ENCODE peak calls at places on chromosomes 4 and X, in seven cellular contexts. Z is SW 1271, D is caudate nucleus, T is T-helper 2 cell, R is adrenal gland, A is thoracic aorta, O is endothelial cell of umbilical vein. Q is an unnamed sample.
A peak's percentile ranks its signal among the peaks of the same experiment; 100 is the strongest.

GRCh38 chrX:130118941-130119640 is 8.8 kb upstream of the ELF4 start:
- DNase-seq in O (no peak), T (no peak), Z (no peak), R (no peak), A (no peak), D (no peak), Q (no peak)

GRCh38 chrX:22163306-22163705 is 109.4 kb upstream of the CBLL2 start:
- DNase-seq in T (no peak), A (no peak), R (no peak), Z (no peak), D (no peak), O (no peak), Q (no peak)

GRCh38 chr4:185142911-185143595 is at the start of gene SLC25A4:
- DNase-seq in Z (peak; percentile 45), D (peak; percentile 87), T (peak; percentile 49), O (peak; percentile 77), A (peak; percentile 41), R (peak; percentile 87), Q (peak; percentile 94)

GRCh38 chr4:4559596-4559995 is 17.7 kb upstream of the STX18 start:
- DNase-seq in R (no peak), T (no peak), Z (no peak), D (no peak), A (no peak), O (no peak), Q (no peak)

GRCh38 chr4:145557720-145558119 is 61.5 kb upstream of the MMAA start:
- DNase-seq in Z (peak; percentile 46), R (peak; percentile 65), A (no peak), T (no peak), D (peak; percentile 0), O (peak; percentile 81), Q (peak; percentile 79)

GRCh38 chr4:141884070-141884469 is 247.7 kb downstream of the IL15 start:
- DNase-seq in Z (no peak), A (no peak), O (no peak), R (no peak), D (no peak), T (no peak), Q (no peak)

GRCh38 chrX:154366666-154367055 is 7.8 kb downstream of the FLNA start:
- DNase-seq in T (no peak), O (no peak), D (no peak), A (no peak), R (no peak), Z (no peak), Q (no peak)

GRCh38 chr4:16082424-16083216 is 1.2 kb downstream of the PROM1 start:
- DNase-seq in A (no peak), Z (no peak), D (no peak), O (peak; percentile 30), R (no peak), T (no peak), Q (no peak)

GRCh38 chr4:2042207-2042946 is 16.8 kb upstream of the NAT8L start:
- DNase-seq in D (peak; percentile 59), O (no peak), T (no peak), R (peak; percentile 32), A (no peak), Z (no peak), Q (no peak)

GRCh38 chr4:100511906-100512305 is 5.9 kb downstream of the EMCN start:
- DNase-seq in O (peak; percentile 41), R (no peak), A (no peak), Z (no peak), T (no peak), D (no peak), Q (no peak)

GRCh38 chr4:189084671-189085070 is 856.0 kb upstream of the FRG1 start:
- DNase-seq in O (no peak), R (no peak), Z (no peak), A (no peak), D (no peak), T (no peak), Q (no peak)

GRCh38 chrX:119272882-119273806 is 37.1 kb downstream of the PGRMC1 start:
- DNase-seq in O (peak; percentile 19), D (no peak), T (no peak), Z (no peak), A (no peak), R (peak; percentile 30), Q (peak; percentile 70)

GRCh38 chrX:13825178-13825762 is 8.4 kb upstream of the GPM6B start:
- DNase-seq in O (no peak), R (no peak), D (no peak), Z (no peak), T (no peak), A (no peak), Q (no peak)

GRCh38 chr4:122150896-122151295 is 1.2 kb upstream of the BLTP1 start:
- DNase-seq in Z (no peak), O (no peak), D (no peak), A (no peak), R (no peak), T (no peak), Q (no peak)

GRCh38 chrX:97787849-97788248 is 904.1 kb downstream of the RPA4 start:
- DNase-seq in D (no peak), R (no peak), A (no peak), Z (no peak), T (no peak), O (no peak), Q (no peak)

GRCh38 chr4:93771640-93772411 is 56.7 kb upstream of the ATOH1 start:
- DNase-seq in Z (no peak), O (no peak), T (no peak), D (no peak), R (no peak), A (no peak), Q (no peak)

GRCh38 chr4:159016527-159017137 is 86.2 kb upstream of the RAPGEF2 start:
- DNase-seq in Z (no peak), O (no peak), R (no peak), D (no peak), A (no peak), T (no peak), Q (no peak)

GRCh38 chr4:39975488-39976089 is 2.1 kb downstream of the PDS5A start:
- DNase-seq in R (no peak), O (no peak), A (no peak), Z (no peak), T (no peak), D (no peak), Q (no peak)

GRCh38 chrX:40090961-40091360 is 6.8 kb downstream of the BCOR start:
- DNase-seq in Z (no peak), O (no peak), D (no peak), R (no peak), A (no peak), T (no peak), Q (no peak)

GRCh38 chrX:76109654-76110053 is 63.2 kb upstream of the PBDC1 start:
- DNase-seq in T (no peak), R (no peak), A (no peak), Z (no peak), D (no peak), O (no peak), Q (no peak)

GRCh38 chr4:122976111-122976510 is 53.7 kb upstream of the NUDT6 start:
- DNase-seq in A (no peak), O (no peak), T (no peak), R (no peak), Z (no peak), D (no peak), Q (no peak)

GRCh38 chr4:93501946-93502345 is 326.6 kb upstream of the ATOH1 start:
- DNase-seq in D (no peak), R (no peak), Z (no peak), T (no peak), O (no peak), A (no peak), Q (no peak)

GRCh38 chrX:12058087-12058486 is 80.2 kb upstream of the FRMPD4 start:
- DNase-seq in Z (no peak), T (no peak), R (no peak), A (no peak), O (peak; percentile 0), D (no peak), Q (no peak)

GRCh38 chrX:41720125-41720780 is 3.7 kb upstream of the GPR82 start:
- DNase-seq in A (no peak), T (no peak), R (no peak), D (no peak), Z (no peak), O (no peak), Q (no peak)

Q was measured in sigmoid colon.